ENCODE peak calls at places on chromosome 19, in four cellular contexts. M is mesenteric fat pad, F is fibroblast of lung, Q is pancreas. I is an unnamed sample.

GRCh38 chr19:4083677-4084546 is 17.2 kb upstream of the ZBTB7A start:
- DNase-seq in F (no peak), Q (no peak), M (no peak), I (no peak)

GRCh38 chr19:51457351-51458013 is 772 bp downstream of the SIGLEC8 start:
- DNase-seq in F (no peak), Q (no peak), M (no peak), I (no peak)

GRCh38 chr19:35545855-35546381 is 492 bp downstream of the TMEM147 start:
- DNase-seq in M (no peak), F (peak), Q (no peak), I (no peak)

GRCh38 chr19:37953125-37953524 is 46.1 kb downstream of the SIPA1L3 start:
- DNase-seq in Q (no peak), F (no peak), M (no peak), I (no peak)

GRCh38 chr19:41705393-41706174 is 2.8 kb upstream of the CEACAM5 start:
- DNase-seq in M (peak), F (no peak), Q (no peak), I (peak)

GRCh38 chr19:49020931-49021895 is 2.9 kb downstream of the CGB3 start:
- DNase-seq in M (no peak), F (peak), Q (no peak), I (peak)

GRCh38 chr19:18768997-18769891 is 21.9 kb downstream of the COMP start:
- DNase-seq in Q (no peak), M (no peak), F (no peak), I (no peak)

GRCh38 chr19:10137751-10138682 is 18.3 kb upstream of the EIF3G start:
- DNase-seq in Q (no peak), M (no peak), F (no peak), I (no peak)

GRCh38 chr19:3897936-3898335 is 17.5 kb downstream of the ATCAY start:
- DNase-seq in Q (no peak), M (no peak), F (no peak), I (no peak)

GRCh38 chr19:8363803-8364771 is at the start of gene ANGPTL4:
- DNase-seq in F (peak), M (peak), Q (no peak), I (no peak)

GRCh38 chr19:11115895-11116446 is 26.7 kb downstream of the LDLR start:
- DNase-seq in M (no peak), Q (no peak), F (no peak), I (no peak)

GRCh38 chr19:46478356-46478986 is 7.1 kb upstream of the PNMA8A start:
- DNase-seq in F (peak), M (no peak), Q (no peak), I (peak)

GRCh38 chr19:45231891-45232290 is 13.3 kb downstream of the EXOC3L2 start:
- DNase-seq in Q (no peak), F (no peak), M (no peak), I (no peak)

GRCh38 chr19:16376649-16377048 is 52.0 kb downstream of the KLF2 start:
- DNase-seq in Q (no peak), F (no peak), M (no peak), I (no peak)

GRCh38 chr19:46745521-46746280 is at the start of gene FKRP:
- DNase-seq in F (no peak), M (no peak), Q (no peak), I (no peak)

GRCh38 chr19:12156254-12157058 is at the start of gene ZNF625:
- DNase-seq in M (peak), Q (peak), F (peak), I (peak)

GRCh38 chr19:11578342-11579142 is 1.1 kb upstream of the ACP5 start:
- DNase-seq in F (peak), M (no peak), Q (peak), I (no peak)

I was measured in H4.